ENCODE peak calls at places on chromosome 4, in six cellular contexts. J, M, U, A, L and B are unnamed samples.

GRCh38 chr4:53889335-53890084 is 174.9 kb downstream of the CHIC2 start:
- DNase-seq in J (no peak), U (peak), M (no peak), L (no peak), A (peak), B (no peak)

GRCh38 chr4:40199999-40200880 is 3.4 kb downstream of the RHOH start:
- DNase-seq in L (no peak), A (no peak), M (no peak), J (peak), U (no peak), B (no peak)

GRCh38 chr4:151460434-151460833 is 51.5 kb downstream of the FHIP1A start:
- DNase-seq in A (no peak), U (no peak), L (no peak), J (no peak), M (no peak), B (no peak)

GRCh38 chr4:80142396-80143304 is 54.7 kb upstream of the PRDM8 start:
- DNase-seq in M (no peak), U (peak), J (no peak), L (no peak), A (no peak), B (no peak)

GRCh38 chr4:10608501-10609219 is 75.9 kb downstream of the CLNK start:
- DNase-seq in L (no peak), A (no peak), M (no peak), J (no peak), U (no peak), B (no peak)

GRCh38 chr4:10074767-10075105 is 41.9 kb downstream of the WDR1 start:
- DNase-seq in U (peak), L (no peak), J (no peak), M (no peak), A (no peak), B (no peak)

GRCh38 chr4:147933316-147933715 is 201.4 kb downstream of the ARHGAP10 start:
- DNase-seq in L (no peak), M (no peak), U (no peak), A (no peak), J (no peak), B (no peak)

GRCh38 chr4:8315343-8316250 is 46.0 kb downstream of the HTRA3 start:
- DNase-seq in J (no peak), A (peak), L (peak), M (no peak), U (peak), B (no peak)

GRCh38 chr4:147829401-147830101 is 97.7 kb downstream of the ARHGAP10 start:
- DNase-seq in A (no peak), L (no peak), U (peak), M (no peak), J (no peak), B (no peak)

GRCh38 chr4:128468485-128468989 is 180.9 kb upstream of the PGRMC2 start:
- DNase-seq in L (no peak), A (peak), M (no peak), J (no peak), U (peak), B (peak)

GRCh38 chr4:173301518-173302201 is 32.5 kb downstream of the HMGB2 start:
- DNase-seq in A (peak), U (peak), J (no peak), M (no peak), L (no peak), B (no peak)

GRCh38 chr4:1851160-1851559 is 4.8 kb downstream of the LETM1 start:
- DNase-seq in L (no peak), A (no peak), J (no peak), M (no peak), U (no peak), B (no peak)

GRCh38 chr4:173214661-173215060 is 46.0 kb downstream of the GALNT7 start:
- DNase-seq in J (no peak), M (no peak), A (no peak), U (no peak), L (no peak), B (no peak)

GRCh38 chr4:56181140-56181950 is 205.9 kb downstream of the AASDH start:
- DNase-seq in L (no peak), A (no peak), J (no peak), M (no peak), U (peak), B (no peak)

GRCh38 chr4:44663539-44664263 is 12.3 kb upstream of the YIPF7 start:
- DNase-seq in U (no peak), A (no peak), J (no peak), M (no peak), L (no peak), B (no peak)

GRCh38 chr4:74391346-74391745 is 26.4 kb downstream of the EREG start:
- DNase-seq in U (no peak), L (no peak), A (no peak), M (no peak), J (no peak), B (no peak)

GRCh38 chr4:63906660-63907146 is 502.5 kb downstream of the TECRL start:
- DNase-seq in J (no peak), M (no peak), A (no peak), L (no peak), U (no peak), B (no peak)

DNA sequence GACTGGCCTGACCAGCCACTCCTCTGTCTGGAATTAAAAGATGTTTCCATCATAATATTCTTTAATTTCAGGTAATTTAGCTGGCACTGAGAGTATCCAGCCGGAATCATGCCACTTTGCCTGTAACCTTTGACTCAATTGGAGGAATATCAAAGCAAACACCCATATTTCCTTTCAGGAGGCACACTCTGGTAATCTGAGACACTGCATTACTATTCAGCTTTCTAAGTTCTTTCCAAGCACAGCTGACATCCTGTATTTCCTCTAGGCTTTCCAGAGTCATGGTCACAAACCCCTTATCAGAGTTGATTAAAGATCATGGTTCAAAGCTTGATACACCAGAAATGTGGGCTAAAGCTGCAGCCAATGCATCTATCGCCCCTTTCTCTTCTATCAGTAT is 29.3 kb downstream of the INTS12 start:
- DNase-seq in J (no peak), A (no peak), U (no peak), L (no peak), M (no peak), B (no peak)
- H3K27ac ChIP-seq in J (no peak), A (no peak), U (no peak), L (no peak), M (no peak), B (no peak)

GRCh38 chr4:185780472-185780871 is 31.5 kb downstream of the SORBS2 start:
- DNase-seq in M (no peak), A (no peak), L (no peak), J (no peak), U (no peak), B (no peak)
- H3K27ac ChIP-seq in M (no peak), A (no peak), L (no peak), J (no peak), U (no peak), B (no peak)

DNA sequence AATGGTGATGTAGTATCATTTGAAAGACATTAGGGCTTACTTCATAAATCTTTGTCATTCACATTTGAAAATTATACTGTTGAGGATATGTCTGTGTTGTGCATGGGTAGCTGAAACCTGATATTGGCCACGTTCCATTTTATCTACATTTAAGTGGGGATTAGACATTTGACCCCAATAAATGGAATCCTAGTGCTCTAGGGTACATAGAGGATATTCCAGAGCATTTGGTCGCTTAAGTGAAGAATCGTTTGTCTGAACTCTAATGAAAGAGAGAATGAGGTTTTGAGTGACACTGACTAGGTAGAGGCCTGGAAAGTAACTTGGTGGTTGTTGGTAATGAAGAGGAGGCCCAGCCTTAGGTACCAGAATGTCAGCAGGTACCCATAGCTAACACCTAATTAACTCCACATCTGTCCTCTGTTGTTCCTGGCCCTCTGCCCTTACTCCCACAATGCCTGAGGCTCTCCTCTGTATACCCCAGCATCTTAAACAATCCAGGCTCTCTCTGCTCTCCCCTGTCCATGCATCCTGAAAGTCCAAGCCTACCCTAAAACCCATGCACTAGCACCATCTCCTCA is 299.5 kb upstream of the KLF3 start:
- DNase-seq in M (no peak), L (no peak), U (no peak), J (no peak), A (peak), B (no peak)
- H3K27ac ChIP-seq in M (no peak), L (no peak), U (no peak), J (no peak), A (no peak), B (no peak)

GRCh38 chr4:4334798-4335520 is 44.9 kb downstream of the ZBTB49 start:
- DNase-seq in L (peak), A (peak), M (peak), U (peak), J (peak), B (no peak)
- H3K27ac ChIP-seq in L (no peak), A (no peak), M (no peak), U (no peak), J (no peak), B (no peak)

GRCh38 chr4:18664051-18664450 is 642.5 kb upstream of the LCORL start:
- DNase-seq in A (no peak), U (no peak), L (no peak), M (peak), J (no peak), B (no peak)

GRCh38 chr4:18670034-18670433 is 648.5 kb upstream of the LCORL start:
- DNase-seq in L (no peak), A (no peak), U (no peak), J (no peak), M (no peak), B (no peak)

GRCh38 chr4:18666322-18666721 is 644.8 kb upstream of the LCORL start:
- DNase-seq in M (no peak), A (no peak), L (no peak), U (no peak), J (no peak), B (no peak)

DNA sequence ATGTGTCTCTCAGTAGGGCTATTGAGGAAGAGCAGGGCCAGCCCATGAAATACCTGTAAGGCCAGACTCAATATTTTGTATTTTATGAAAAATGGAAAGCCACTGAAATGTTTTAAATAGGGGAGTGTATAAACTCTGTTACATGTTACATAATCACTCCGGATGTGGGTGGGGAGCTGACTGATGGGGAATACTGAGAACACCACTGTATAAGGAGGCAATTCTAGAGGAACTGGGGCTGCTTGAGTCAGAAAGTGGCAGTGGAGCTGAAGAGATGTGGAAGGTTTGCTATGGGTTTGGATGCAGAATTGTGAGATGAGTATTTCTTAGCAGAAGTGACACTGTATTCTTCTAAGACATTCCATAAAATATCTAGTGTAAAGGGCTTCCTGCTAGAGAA is 647.8 kb upstream of the LCORL start:
- DNase-seq in M (no peak), A (no peak), L (no peak), J (no peak), U (no peak), B (no peak)
- H3K27ac ChIP-seq in M (no peak), A (no peak), L (no peak), J (no peak), U (no peak), B (no peak)

GRCh38 chr4:13888112-13888511 is 260.6 kb upstream of the BOD1L1 start:
- DNase-seq in A (no peak), J (no peak), U (peak), L (no peak), M (no peak), B (no peak)

GRCh38 chr4:13892739-13893105 is 265.2 kb upstream of the BOD1L1 start:
- DNase-seq in L (no peak), A (no peak), U (peak), M (no peak), J (no peak), B (no peak)

GRCh38 chr4:13893987-13894386 is 266.5 kb upstream of the BOD1L1 start:
- DNase-seq in L (no peak), U (no peak), A (no peak), J (no peak), M (no peak), B (no peak)

GRCh38 chr4:13891544-13891939 is 264.0 kb upstream of the BOD1L1 start:
- DNase-seq in A (no peak), M (no peak), J (no peak), L (no peak), U (peak), B (no peak)

GRCh38 chr4:13893221-13893620 is 265.7 kb upstream of the BOD1L1 start:
- DNase-seq in J (no peak), A (no peak), U (peak), L (no peak), M (no peak), B (no peak)
- H3K27ac ChIP-seq in J (no peak), A (no peak), U (peak), L (no peak), M (no peak), B (no peak)

DNA sequence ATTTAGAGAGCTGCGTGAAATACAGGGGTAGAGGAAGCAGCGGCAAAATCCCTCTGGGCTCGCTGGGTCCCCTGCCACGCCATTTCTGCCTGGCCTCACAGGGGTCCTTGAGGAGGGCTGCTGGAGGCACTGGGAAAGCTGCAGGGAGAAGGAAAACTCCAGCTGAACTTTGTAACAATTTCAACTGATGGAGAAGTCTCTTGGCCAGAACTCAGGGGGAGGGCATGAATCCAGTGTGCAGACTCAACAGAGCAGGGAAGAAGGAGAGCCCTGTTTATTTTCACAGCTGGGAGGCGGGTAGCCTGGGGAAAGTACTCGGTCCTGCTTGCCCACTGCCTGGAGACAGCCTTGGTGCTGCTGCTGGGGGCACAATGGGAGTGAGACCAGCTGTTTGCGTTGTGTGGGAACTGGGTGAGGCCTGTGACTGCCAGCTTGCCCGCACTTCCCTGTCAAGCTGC is 93.2 kb upstream of the MAPK10 start:
- DNase-seq in A (no peak), L (no peak), U (no peak), M (peak), J (no peak), B (no peak)
- H3K27ac ChIP-seq in A (no peak), L (no peak), U (no peak), M (no peak), J (no peak), B (peak)

GRCh38 chr4:38676986-38677385 is 13.0 kb downstream of the KLF3 start:
- DNase-seq in U (no peak), L (no peak), A (no peak), M (no peak), J (no peak), B (no peak)
- H3K27ac ChIP-seq in U (peak), L (no peak), A (no peak), M (no peak), J (no peak), B (no peak)